ENCODE peak calls at places on chromosomes 12 and 14, in ten cellular contexts. E is GM06990, X is cardiac muscle cell, C is lower lobe of right lung, N is brain microvascular endothelial cell, Q is fibroblast of lung, I is neural progenitor cell, T is right lobe of liver, V is WERI-Rb-1, L is heart left ventricle. K is an unnamed sample.
A peak's percentile ranks its signal among the peaks of the same experiment; 100 is the strongest.

GRCh38 chr14:64736271-64737131 is 32.3 kb downstream of the PLEKHG3 start:
- DNase-seq in E (no peak), X (no peak), C (peak; percentile 40), N (no peak), Q (no peak), I (no peak), T (peak; percentile 73), V (no peak), L (peak; percentile 18), K (peak; percentile 70)

GRCh38 chr14:55789442-55789841 is 209.4 kb downstream of the KTN1 start:
- DNase-seq in E (no peak), X (no peak), C (no peak), N (peak; percentile 40), Q (peak; percentile 46), I (no peak), T (no peak), V (no peak), L (no peak), K (no peak)

GRCh38 chr12:114903394-114903748 is 219.4 kb upstream of the TBX3 start:
- DNase-seq in E (no peak), X (no peak), C (no peak), N (peak; percentile 4), Q (peak; percentile 53), I (no peak), T (no peak), V (no peak), L (no peak), K (no peak)

GRCh38 chr12:50888666-50889065 is 45.9 kb downstream of the TMPRSS12 start:
- DNase-seq in E (no peak), X (no peak), C (no peak), N (no peak), Q (no peak), I (no peak), T (no peak), V (no peak), L (no peak), K (no peak)

GRCh38 chr14:78018283-78018682 is 151.9 kb upstream of the NRXN3 start:
- DNase-seq in E (no peak), X (no peak), C (no peak), N (no peak), Q (no peak), I (no peak), T (no peak), V (no peak), L (no peak), K (no peak)

GRCh38 chr12:10075451-10075850 is 23.3 kb downstream of the CLEC1A start:
- DNase-seq in E (no peak), X (no peak), C (no peak), N (no peak), Q (no peak), I (no peak), T (no peak), V (no peak), L (no peak), K (no peak)

GRCh38 chr14:53534841-53535240 is 381.7 kb upstream of the DDHD1 start:
- DNase-seq in E (no peak), X (no peak), C (no peak), N (no peak), Q (no peak), I (no peak), T (no peak), V (no peak), L (no peak), K (no peak)

GRCh38 chr12:104494137-104494815 is 37.5 kb downstream of the CHST11 start:
- DNase-seq in E (peak; percentile 48), X (peak; percentile 30), C (peak; percentile 51), N (peak; percentile 89), Q (no peak), I (no peak), T (no peak), V (no peak), L (no peak), K (no peak)

GRCh38 chr14:94682736-94683135 is 70.5 kb downstream of the SERPINA3 start:
- DNase-seq in E (no peak), X (no peak), C (no peak), N (no peak), Q (no peak), I (no peak), T (no peak), V (no peak), L (no peak), K (no peak)

GRCh38 chr14:94679941-94680340 is 67.8 kb downstream of the SERPINA3 start:
- DNase-seq in E (no peak), X (no peak), C (no peak), N (no peak), Q (no peak), I (no peak), T (peak; percentile 69), V (peak; percentile 32), L (no peak), K (no peak)

GRCh38 chr14:94682061-94682516 is 69.9 kb downstream of the SERPINA3 start:
- DNase-seq in E (no peak), X (no peak), C (no peak), N (no peak), Q (no peak), I (peak; percentile 31), T (peak; percentile 28), V (no peak), L (no peak), K (no peak)

GRCh38 chr14:94680498-94681288 is 68.5 kb downstream of the SERPINA3 start:
- DNase-seq in E (no peak), X (no peak), C (no peak), N (no peak), Q (no peak), I (no peak), T (peak; percentile 85), V (no peak), L (no peak), K (no peak)

DNA sequence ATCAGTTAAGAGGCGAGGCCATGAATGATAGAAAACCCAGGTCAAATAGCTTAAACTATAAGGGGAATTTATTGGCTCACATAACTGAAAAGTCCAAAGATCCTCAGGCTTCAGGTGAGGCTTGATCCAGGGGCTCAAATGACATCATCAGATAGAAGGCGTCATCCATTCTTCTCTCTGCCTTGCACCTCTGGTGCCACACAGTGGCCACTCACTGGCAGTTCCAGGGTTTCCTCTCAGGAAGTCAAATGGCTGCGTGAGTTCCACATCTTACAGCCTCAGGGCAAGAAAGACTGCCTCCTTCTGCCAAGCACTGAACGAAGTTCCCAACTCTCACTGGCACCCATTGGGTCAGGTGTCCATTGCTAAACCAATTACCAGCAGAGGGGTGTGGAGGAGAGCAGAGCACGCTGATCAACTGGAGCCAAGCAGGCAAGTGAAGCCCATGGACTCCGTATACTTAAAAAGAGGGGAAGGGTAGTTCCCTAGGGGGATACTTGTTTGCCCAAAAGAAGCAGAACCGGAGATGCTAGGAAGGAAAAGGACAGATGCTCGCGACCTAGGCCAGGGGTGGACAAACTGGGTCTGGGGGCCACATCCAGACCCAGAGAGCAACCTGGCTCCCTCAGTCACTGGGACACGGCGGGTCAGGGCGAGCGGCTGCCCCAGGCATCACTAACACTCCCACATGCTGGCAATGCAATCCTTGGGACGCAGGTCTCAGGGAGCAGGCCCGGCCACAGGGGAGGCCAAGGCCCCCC is 69.3 kb downstream of the SERPINA3 start:
- DNase-seq in E (no peak), X (no peak), C (no peak), N (peak; percentile 60), Q (peak; percentile 49), I (peak; percentile 67), T (peak; percentile 73), V (peak; percentile 56), L (no peak), K (peak; percentile 48)
- H3K27me3 ChIP-seq in E (no peaks in the 10 kb centered on the region), X (no peaks in the 10 kb centered on the region), C (peaks cover 6% of the 10 kb centered on the region), N (no peaks in the 10 kb centered on the region), Q (no peaks in the 10 kb centered on the region), I (no peaks in the 10 kb centered on the region), T (no peaks in the 10 kb centered on the region), V (no peaks in the 10 kb centered on the region), L (no peaks in the 10 kb centered on the region), K (no peaks in the 10 kb centered on the region)

DNA sequence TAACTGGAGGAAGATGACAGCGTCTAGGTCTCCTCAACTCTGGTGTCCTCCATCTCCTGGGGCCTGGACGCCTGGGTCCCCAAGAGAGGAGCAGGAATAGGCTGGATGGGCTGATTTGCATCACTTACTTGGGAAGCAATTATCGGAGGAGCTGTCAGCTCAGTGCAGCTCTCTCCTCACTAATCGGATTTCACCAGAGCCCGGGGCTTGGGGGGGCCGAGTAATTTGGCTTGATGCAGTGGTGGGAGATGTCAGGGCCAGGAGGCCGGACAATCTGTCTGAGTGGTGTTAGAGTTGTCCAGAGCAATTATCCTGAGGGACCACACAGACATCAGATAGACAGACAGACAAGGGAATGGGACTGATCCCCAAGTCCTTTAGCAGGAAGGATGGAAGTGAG is 4.7 kb upstream of the SMUG1 start:
- DNase-seq in E (no peak), X (no peak), C (no peak), N (no peak), Q (no peak), I (no peak), T (no peak), V (peak; percentile 98), L (no peak), K (no peak)
- H3K27me3 ChIP-seq in E (no peaks in the 10 kb centered on the region), X (peaks cover 78% of the 10 kb centered on the region), C (peaks cover 34% of the 10 kb centered on the region), N (no peaks in the 10 kb centered on the region), Q (peaks cover 21% of the 10 kb centered on the region), I (peaks cover 94% of the 10 kb centered on the region), T (no peaks in the 10 kb centered on the region), V (no peaks in the 10 kb centered on the region), L (peaks cover 18% of the 10 kb centered on the region), K (no peaks in the 10 kb centered on the region)

GRCh38 chr14:88628452-88628851 is 65.6 kb downstream of the ZC3H14 start:
- DNase-seq in E (no peak), X (no peak), C (no peak), N (no peak), Q (no peak), I (no peak), T (no peak), V (no peak), L (no peak), K (no peak)

GRCh38 chr14:88621090-88621489 is 58.3 kb downstream of the ZC3H14 start:
- DNase-seq in E (no peak), X (no peak), C (no peak), N (no peak), Q (peak; percentile 15), I (no peak), T (no peak), V (no peak), L (no peak), K (no peak)

GRCh38 chr14:88628033-88628432 is 65.2 kb downstream of the ZC3H14 start:
- DNase-seq in E (no peak), X (no peak), C (no peak), N (no peak), Q (no peak), I (no peak), T (no peak), V (no peak), L (no peak), K (no peak)

GRCh38 chr14:88630565-88630964 is 67.7 kb downstream of the ZC3H14 start:
- DNase-seq in E (no peak), X (no peak), C (no peak), N (peak; percentile 93), Q (no peak), I (no peak), T (no peak), V (no peak), L (no peak), K (no peak)

DNA sequence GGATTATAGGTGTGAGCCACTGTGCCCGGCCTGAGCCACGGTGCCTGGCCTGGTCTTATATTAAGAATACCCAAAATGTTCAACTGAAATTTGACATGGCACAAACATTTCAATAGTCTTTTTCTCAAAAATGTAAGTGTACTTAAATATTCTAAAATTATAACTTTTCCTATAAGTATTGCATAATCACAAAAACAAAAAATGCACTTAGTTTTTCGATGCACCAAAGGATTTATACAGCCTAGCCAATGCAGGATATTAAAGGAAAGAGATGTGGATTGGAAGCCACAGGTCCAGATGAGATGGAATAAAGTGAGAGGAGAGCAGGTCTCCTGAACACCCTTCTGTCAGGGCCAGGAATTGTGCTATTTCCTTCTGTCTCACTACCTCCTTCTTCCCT is 62.8 kb downstream of the ZC3H14 start:
- DNase-seq in E (no peak), X (no peak), C (no peak), N (no peak), Q (no peak), I (no peak), T (no peak), V (no peak), L (no peak), K (no peak)
- H3K27me3 ChIP-seq in E (no peaks in the 10 kb centered on the region), X (no peaks in the 10 kb centered on the region), C (no peaks in the 10 kb centered on the region), N (no peaks in the 10 kb centered on the region), Q (no peaks in the 10 kb centered on the region), I (no peaks in the 10 kb centered on the region), T (no peaks in the 10 kb centered on the region), V (no peaks in the 10 kb centered on the region), L (no peaks in the 10 kb centered on the region), K (no peaks in the 10 kb centered on the region)

GRCh38 chr14:54767139-54767431 is 135.5 kb downstream of the GCH1 start:
- DNase-seq in E (no peak), X (no peak), C (no peak), N (no peak), Q (no peak), I (no peak), T (no peak), V (no peak), L (no peak), K (no peak)

GRCh38 chr14:54768501-54768900 is 134.1 kb downstream of the GCH1 start:
- DNase-seq in E (no peak), X (no peak), C (no peak), N (no peak), Q (no peak), I (no peak), T (no peak), V (no peak), L (no peak), K (no peak)

GRCh38 chr14:54763761-54764160 is 138.9 kb downstream of the GCH1 start:
- DNase-seq in E (no peak), X (no peak), C (no peak), N (no peak), Q (no peak), I (no peak), T (no peak), V (no peak), L (no peak), K (no peak)

GRCh38 chr14:54767450-54767849 is 135.2 kb downstream of the GCH1 start:
- DNase-seq in E (no peak), X (no peak), C (no peak), N (no peak), Q (no peak), I (no peak), T (no peak), V (no peak), L (no peak), K (no peak)

GRCh38 chr14:54766276-54767138 is 136.1 kb downstream of the GCH1 start:
- DNase-seq in E (no peak), X (no peak), C (no peak), N (no peak), Q (no peak), I (no peak), T (no peak), V (no peak), L (no peak), K (no peak)
- H3K27me3 ChIP-seq in E (no peaks in the 10 kb centered on the region), X (no peaks in the 10 kb centered on the region), C (no peaks in the 10 kb centered on the region), N (no peaks in the 10 kb centered on the region), Q (no peaks in the 10 kb centered on the region), I (no peaks in the 10 kb centered on the region), T (no peaks in the 10 kb centered on the region), V (no peaks in the 10 kb centered on the region), L (no peaks in the 10 kb centered on the region), K (no peaks in the 10 kb centered on the region)

K was measured in Peyer's patch.